ENCODE peak calls at places on chromosome 4, in seven cellular contexts. P, L, O, A, I, W and X are unnamed samples.

GRCh38 chr4:175306436-175306835 is 388.3 kb downstream of the ADAM29 start:
- DNase-seq in P (no peak), L (no peak), O (no peak), A (no peak), I (no peak), W (no peak), X (no peak)

GRCh38 chr4:24063771-24064170 is 173.9 kb upstream of the PPARGC1A start:
- DNase-seq in P (no peak), L (no peak), O (no peak), A (no peak), I (no peak), W (no peak), X (no peak)

GRCh38 chr4:180832086-180832485 is 1411.1 kb upstream of the TENM3 start:
- DNase-seq in P (no peak), L (no peak), O (no peak), A (no peak), I (no peak), W (no peak), X (no peak)

GRCh38 chr4:118018381-118018780 is 15.9 kb upstream of the NDST3 start:
- DNase-seq in P (no peak), L (no peak), O (no peak), A (no peak), I (no peak), W (no peak), X (no peak)

GRCh38 chr4:7128651-7129050 is 60.8 kb upstream of the GRPEL1 start:
- DNase-seq in P (no peak), L (no peak), O (no peak), A (no peak), I (no peak), W (no peak), X (no peak)

GRCh38 chr4:111937368-111937767 is 207.9 kb upstream of the FAM241A start:
- DNase-seq in P (peak; percentile 64), L (no peak), O (no peak), A (peak; percentile 54), I (peak; percentile 63), W (no peak), X (peak; percentile 14)

GRCh38 chr4:108314900-108315589 is 146.3 kb upstream of the LEF1 start:
- DNase-seq in P (no peak), L (no peak), O (no peak), A (no peak), I (no peak), W (no peak), X (no peak)

GRCh38 chr4:6199344-6199921 is 916 bp downstream of the JAKMIP1 start:
- DNase-seq in P (no peak), L (no peak), O (no peak), A (peak; percentile 12), I (no peak), W (no peak), X (peak; percentile 46)

GRCh38 chr4:3283916-3284315 is 8.9 kb upstream of the RGS12 start:
- DNase-seq in P (no peak), L (no peak), O (peak; percentile 15), A (no peak), I (no peak), W (no peak), X (no peak)

GRCh38 chr4:128379860-128380259 is 92.2 kb upstream of the PGRMC2 start:
- DNase-seq in P (peak; percentile 42), L (no peak), O (no peak), A (peak; percentile 38), I (peak; percentile 53), W (peak; percentile 57), X (peak; percentile 41)

GRCh38 chr4:70586841-70587240 is 5.2 kb upstream of the AMBN start:
- DNase-seq in P (no peak), L (no peak), O (no peak), A (no peak), I (no peak), W (no peak), X (no peak)

GRCh38 chr4:163556650-163557391 is 62.3 kb downstream of the TMA16 start:
- DNase-seq in P (no peak), L (no peak), O (no peak), A (no peak), I (no peak), W (no peak), X (no peak)

GRCh38 chr4:70706516-70706915 is 15.2 kb upstream of the RUFY3 start:
- DNase-seq in P (peak; percentile 42), L (no peak), O (no peak), A (no peak), I (no peak), W (no peak), X (no peak)

GRCh38 chr4:3422808-3423297 is 18.9 kb upstream of the HGFAC start:
- DNase-seq in P (no peak), L (no peak), O (no peak), A (no peak), I (no peak), W (peak; percentile 44), X (no peak)

GRCh38 chr4:62923783-62924182 is 1485.5 kb downstream of the TECRL start:
- DNase-seq in P (no peak), L (no peak), O (no peak), A (no peak), I (no peak), W (no peak), X (no peak)

GRCh38 chr4:5554376-5554775 is 154.0 kb downstream of the EVC2 start:
- DNase-seq in P (no peak), L (no peak), O (no peak), A (no peak), I (no peak), W (no peak), X (no peak)

GRCh38 chr4:139808381-139809206 is 143.0 kb downstream of the MGST2 start:
- DNase-seq in P (no peak), L (no peak), O (no peak), A (peak; percentile 72), I (peak; percentile 24), W (no peak), X (no peak)

GRCh38 chr4:20544645-20545044 is 155.6 kb upstream of the PACRGL start:
- DNase-seq in P (peak; percentile 65), L (no peak), O (no peak), A (peak; percentile 42), I (peak; percentile 63), W (no peak), X (no peak)

GRCh38 chr4:26294904-26295303 is 25.9 kb upstream of the RBPJ start:
- DNase-seq in P (no peak), L (no peak), O (no peak), A (no peak), I (no peak), W (no peak), X (no peak)

GRCh38 chr4:4327652-4328121 is 37.6 kb downstream of the ZBTB49 start:
- DNase-seq in P (peak; percentile 18), L (no peak), O (no peak), A (peak; percentile 31), I (peak; percentile 6), W (no peak), X (peak; percentile 30)

GRCh38 chr4:6298035-6298434 is 28.4 kb downstream of the WFS1 start:
- DNase-seq in P (no peak), L (no peak), O (no peak), A (no peak), I (no peak), W (no peak), X (no peak)

GRCh38 chr4:183429489-183429888 is 14.9 kb upstream of the CDKN2AIP start:
- DNase-seq in P (no peak), L (no peak), O (no peak), A (no peak), I (no peak), W (no peak), X (no peak)

GRCh38 chr4:183431614-183432013 is 12.8 kb upstream of the CDKN2AIP start:
- DNase-seq in P (no peak), L (no peak), O (no peak), A (no peak), I (no peak), W (no peak), X (no peak)

GRCh38 chr4:183430987-183431347 is 13.5 kb upstream of the CDKN2AIP start:
- DNase-seq in P (no peak), L (no peak), O (no peak), A (no peak), I (no peak), W (no peak), X (no peak)

GRCh38 chr4:183426507-183426906 is 17.9 kb upstream of the CDKN2AIP start:
- DNase-seq in P (no peak), L (no peak), O (no peak), A (no peak), I (no peak), W (no peak), X (no peak)

GRCh38 chr4:183430317-183430986 is 14.0 kb upstream of the CDKN2AIP start:
- DNase-seq in P (no peak), L (no peak), O (no peak), A (peak; percentile 6), I (no peak), W (no peak), X (no peak)
- TF ChIP-seq CTCF in P (no peak), L (no peak), O (no peak), A (no peak), I (no peak), W (no peak), X (no peak)

GRCh38 chr4:85724801-85725548 is 250.0 kb downstream of the ARHGAP24 start:
- DNase-seq in P (peak; percentile 65), L (no peak), O (no peak), A (no peak), I (peak; percentile 79), W (no peak), X (no peak)

GRCh38 chr4:85722401-85722800 is 247.5 kb downstream of the ARHGAP24 start:
- DNase-seq in P (peak; percentile 27), L (no peak), O (no peak), A (no peak), I (peak; percentile 58), W (no peak), X (no peak)

GRCh38 chr4:85720736-85721135 is 245.8 kb downstream of the ARHGAP24 start:
- DNase-seq in P (peak; percentile 60), L (no peak), O (no peak), A (no peak), I (peak; percentile 51), W (no peak), X (no peak)

GRCh38 chr4:85725727-85726170 is 250.8 kb downstream of the ARHGAP24 start:
- DNase-seq in P (peak; percentile 61), L (no peak), O (no peak), A (peak; percentile 35), I (no peak), W (peak; percentile 59), X (peak; percentile 43)

GRCh38 chr4:85722806-85723205 is 247.9 kb downstream of the ARHGAP24 start:
- DNase-seq in P (peak; percentile 77), L (no peak), O (no peak), A (no peak), I (peak; percentile 85), W (no peak), X (no peak)
- TF ChIP-seq CTCF in P (no peak), L (no peak), O (no peak), A (no peak), I (no peak), W (no peak), X (no peak)

DNA sequence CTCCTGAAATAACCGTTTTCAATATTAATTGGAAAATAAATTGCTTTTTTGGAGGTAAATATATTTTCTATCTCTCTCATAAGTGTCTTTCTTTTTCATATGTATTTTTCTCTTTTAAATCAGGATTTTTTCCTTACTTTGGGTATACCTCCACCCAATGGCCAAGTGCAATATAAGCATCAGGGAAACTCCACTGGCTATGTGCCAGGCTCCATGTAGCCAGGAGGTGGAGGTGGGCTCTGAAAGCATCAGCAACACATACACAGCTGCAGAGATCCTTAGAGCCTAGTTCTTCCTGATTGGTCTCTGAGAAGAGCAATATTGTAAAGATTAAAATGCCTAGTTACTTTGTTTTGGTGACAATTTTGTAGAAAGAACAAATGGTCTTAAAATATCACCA is 3.4 kb downstream of the GABRA2 start:
- DNase-seq in P (peak; percentile 4), L (no peak), O (no peak), A (peak; percentile 68), I (no peak), W (no peak), X (no peak)
- TF ChIP-seq CTCF in P (no peak), L (peak; percentile 20), O (no peak), A (no peak), I (no peak), W (no peak), X (no peak)

GRCh38 chr4:161920304-161921052 is 243.3 kb downstream of the FSTL5 start:
- DNase-seq in P (no peak), L (no peak), O (no peak), A (no peak), I (no peak), W (no peak), X (no peak)
- TF ChIP-seq CTCF in P (no peak), L (no peak), O (no peak), A (no peak), I (no peak), W (no peak), X (no peak)